ENCODE peak calls at places on chromosomes 13 and 19, in seven cellular contexts. One of them, this sample, is unnamed.

GRCh38 chr13:107223867-107224266 is 655.9 kb upstream of the ARGLU1 start:
- DNase-seq in fibroblast of lung: no peak
- DNase-seq in NCI-H1092 treated with DMSO at 0.1 percent for 48 hours: no peak
- DNase-seq in nucleus accumbens: no peak
- DNase-seq in islet precursor cell: no peak
- DNase-seq in right cardiac atrium: no peak
- DNase-seq in ascending aorta: no peak
- DNase-seq in this sample: no peak

GRCh38 chr13:32125221-32125621 is 93.6 kb downstream of the FRY start:
- DNase-seq in NCI-H1092 treated with DMSO at 0.1 percent for 48 hours: no peak
- DNase-seq in ascending aorta: peak
- DNase-seq in right cardiac atrium: no peak
- DNase-seq in islet precursor cell: no peak
- DNase-seq in nucleus accumbens: no peak
- DNase-seq in fibroblast of lung: peak
- DNase-seq in this sample: no peak

GRCh38 chr19:2167896-2168618 is 4.3 kb downstream of the DOT1L start:
- DNase-seq in NCI-H1092 treated with DMSO at 0.1 percent for 48 hours: no peak
- DNase-seq in ascending aorta: peak
- DNase-seq in fibroblast of lung: peak
- DNase-seq in islet precursor cell: no peak
- DNase-seq in right cardiac atrium: peak
- DNase-seq in nucleus accumbens: no peak
- DNase-seq in this sample: no peak

GRCh38 chr19:19343016-19343362 is 22.4 kb downstream of the MAU2 start:
- DNase-seq in ascending aorta: no peak
- DNase-seq in NCI-H1092 treated with DMSO at 0.1 percent for 48 hours: no peak
- DNase-seq in fibroblast of lung: no peak
- DNase-seq in islet precursor cell: no peak
- DNase-seq in nucleus accumbens: no peak
- DNase-seq in right cardiac atrium: no peak
- DNase-seq in this sample: no peak

GRCh38 chr13:100584901-100585300 is 3.7 kb downstream of the GGACT start:
- DNase-seq in NCI-H1092 treated with DMSO at 0.1 percent for 48 hours: no peak
- DNase-seq in islet precursor cell: no peak
- DNase-seq in nucleus accumbens: no peak
- DNase-seq in ascending aorta: no peak
- DNase-seq in fibroblast of lung: no peak
- DNase-seq in right cardiac atrium: no peak
- DNase-seq in this sample: no peak

GRCh38 chr19:8342684-8343482 is at the start of gene KANK3:
- DNase-seq in islet precursor cell: peak
- DNase-seq in NCI-H1092 treated with DMSO at 0.1 percent for 48 hours: peak
- DNase-seq in fibroblast of lung: peak
- DNase-seq in ascending aorta: peak
- DNase-seq in nucleus accumbens: peak
- DNase-seq in right cardiac atrium: peak
- DNase-seq in this sample: peak

GRCh38 chr19:29696045-29696682 is 18.9 kb downstream of the C19orf12 start:
- DNase-seq in ascending aorta: no peak
- DNase-seq in right cardiac atrium: no peak
- DNase-seq in fibroblast of lung: no peak
- DNase-seq in NCI-H1092 treated with DMSO at 0.1 percent for 48 hours: no peak
- DNase-seq in nucleus accumbens: no peak
- DNase-seq in islet precursor cell: no peak
- DNase-seq in this sample: no peak

GRCh38 chr19:13398780-13399726 is 107.2 kb downstream of the CACNA1A start:
- DNase-seq in nucleus accumbens: no peak
- DNase-seq in ascending aorta: no peak
- DNase-seq in islet precursor cell: peak
- DNase-seq in fibroblast of lung: peak
- DNase-seq in right cardiac atrium: peak
- DNase-seq in NCI-H1092 treated with DMSO at 0.1 percent for 48 hours: peak
- DNase-seq in this sample: no peak

GRCh38 chr19:15468675-15469512 is 4.5 kb upstream of the RASAL3 start:
- DNase-seq in islet precursor cell: no peak
- DNase-seq in right cardiac atrium: no peak
- DNase-seq in nucleus accumbens: no peak
- DNase-seq in ascending aorta: no peak
- DNase-seq in fibroblast of lung: no peak
- DNase-seq in NCI-H1092 treated with DMSO at 0.1 percent for 48 hours: no peak
- DNase-seq in this sample: no peak

GRCh38 chr13:46962286-46962941 is 65.6 kb upstream of the HTR2A start:
- DNase-seq in islet precursor cell: no peak
- DNase-seq in NCI-H1092 treated with DMSO at 0.1 percent for 48 hours: no peak
- DNase-seq in right cardiac atrium: no peak
- DNase-seq in ascending aorta: no peak
- DNase-seq in nucleus accumbens: no peak
- DNase-seq in fibroblast of lung: peak
- DNase-seq in this sample: no peak

GRCh38 chr13:102902789-102903347 is 57.0 kb downstream of the ERCC5 start:
- DNase-seq in fibroblast of lung: no peak
- DNase-seq in ascending aorta: no peak
- DNase-seq in islet precursor cell: peak
- DNase-seq in right cardiac atrium: no peak
- DNase-seq in NCI-H1092 treated with DMSO at 0.1 percent for 48 hours: no peak
- DNase-seq in nucleus accumbens: no peak
- DNase-seq in this sample: no peak

GRCh38 chr13:32178763-32179162 is 136.4 kb downstream of the ZAR1L start:
- DNase-seq in NCI-H1092 treated with DMSO at 0.1 percent for 48 hours: no peak
- DNase-seq in islet precursor cell: no peak
- DNase-seq in right cardiac atrium: no peak
- DNase-seq in ascending aorta: no peak
- DNase-seq in fibroblast of lung: no peak
- DNase-seq in nucleus accumbens: no peak
- DNase-seq in this sample: no peak

GRCh38 chr19:18718846-18719458 is 35.5 kb downstream of the CRTC1 start:
- DNase-seq in nucleus accumbens: no peak
- DNase-seq in ascending aorta: no peak
- DNase-seq in right cardiac atrium: no peak
- DNase-seq in islet precursor cell: no peak
- DNase-seq in NCI-H1092 treated with DMSO at 0.1 percent for 48 hours: no peak
- DNase-seq in fibroblast of lung: no peak
- DNase-seq in this sample: no peak

GRCh38 chr13:48318014-48318713 is 14.6 kb downstream of the RB1 start:
- DNase-seq in fibroblast of lung: no peak
- DNase-seq in nucleus accumbens: no peak
- DNase-seq in NCI-H1092 treated with DMSO at 0.1 percent for 48 hours: no peak
- DNase-seq in ascending aorta: no peak
- DNase-seq in right cardiac atrium: peak
- DNase-seq in islet precursor cell: no peak
- DNase-seq in this sample: no peak

GRCh38 chr13:114112826-114113322 is 19.5 kb downstream of the RASA3 start:
- DNase-seq in fibroblast of lung: no peak
- DNase-seq in islet precursor cell: peak
- DNase-seq in nucleus accumbens: no peak
- DNase-seq in NCI-H1092 treated with DMSO at 0.1 percent for 48 hours: no peak
- DNase-seq in right cardiac atrium: no peak
- DNase-seq in ascending aorta: peak
- DNase-seq in this sample: no peak

GRCh38 chr19:32318884-32319520 is 26.4 kb upstream of the ZNF507 start:
- DNase-seq in NCI-H1092 treated with DMSO at 0.1 percent for 48 hours: no peak
- DNase-seq in fibroblast of lung: no peak
- DNase-seq in islet precursor cell: peak
- DNase-seq in right cardiac atrium: no peak
- DNase-seq in nucleus accumbens: no peak
- DNase-seq in ascending aorta: no peak
- DNase-seq in this sample: no peak

GRCh38 chr19:38707512-38708114 is 36.7 kb downstream of the CAPN12 start:
- DNase-seq in nucleus accumbens: no peak
- DNase-seq in fibroblast of lung: no peak
- DNase-seq in ascending aorta: no peak
- DNase-seq in NCI-H1092 treated with DMSO at 0.1 percent for 48 hours: no peak
- DNase-seq in islet precursor cell: no peak
- DNase-seq in right cardiac atrium: peak
- DNase-seq in this sample: no peak

GRCh38 chr13:98214008-98214643 is 37.1 kb upstream of the RNF113B start:
- DNase-seq in right cardiac atrium: no peak
- DNase-seq in islet precursor cell: no peak
- DNase-seq in ascending aorta: no peak
- DNase-seq in fibroblast of lung: peak
- DNase-seq in NCI-H1092 treated with DMSO at 0.1 percent for 48 hours: no peak
- DNase-seq in nucleus accumbens: no peak
- DNase-seq in this sample: no peak

GRCh38 chr13:93745884-93746283 is 519.3 kb downstream of the GPC6 start:
- DNase-seq in islet precursor cell: no peak
- DNase-seq in right cardiac atrium: no peak
- DNase-seq in nucleus accumbens: no peak
- DNase-seq in ascending aorta: no peak
- DNase-seq in NCI-H1092 treated with DMSO at 0.1 percent for 48 hours: no peak
- DNase-seq in fibroblast of lung: peak
- DNase-seq in this sample: no peak

GRCh38 chr19:42291437-42291815 is 10.5 kb upstream of the PRR19 start:
- DNase-seq in right cardiac atrium: no peak
- DNase-seq in nucleus accumbens: no peak
- DNase-seq in NCI-H1092 treated with DMSO at 0.1 percent for 48 hours: no peak
- DNase-seq in islet precursor cell: no peak
- DNase-seq in fibroblast of lung: no peak
- DNase-seq in ascending aorta: no peak
- DNase-seq in this sample: no peak

GRCh38 chr19:16180611-16181010 is 4.6 kb upstream of the FAM32A start:
- DNase-seq in nucleus accumbens: no peak
- DNase-seq in ascending aorta: no peak
- DNase-seq in right cardiac atrium: no peak
- DNase-seq in islet precursor cell: peak
- DNase-seq in NCI-H1092 treated with DMSO at 0.1 percent for 48 hours: no peak
- DNase-seq in fibroblast of lung: peak
- DNase-seq in this sample: no peak

GRCh38 chr19:38685666-38686529 is 38.4 kb downstream of the ACTN4 start:
- DNase-seq in right cardiac atrium: no peak
- DNase-seq in islet precursor cell: peak
- DNase-seq in fibroblast of lung: peak
- DNase-seq in NCI-H1092 treated with DMSO at 0.1 percent for 48 hours: no peak
- DNase-seq in ascending aorta: no peak
- DNase-seq in nucleus accumbens: no peak
- DNase-seq in this sample: no peak

This sample was measured in hippocampal formation.